ENCODE peak calls at places on chromosomes 1 and 21, in eight cellular contexts. R, S, W, E, P, K, G and Y are unnamed samples.
A peak's percentile ranks its signal among the peaks of the same experiment; 100 is the strongest.

GRCh38 chr1:175116903-175117302 is 49.3 kb downstream of the TNN start:
- DNase-seq in R (no peak), P (no peak), G (no peak), S (no peak), K (no peak), E (no peak), W (no peak), Y (no peak)

GRCh38 chr21:46182548-46183336 is 1.5 kb downstream of the SPATC1L start:
- DNase-seq in P (no peak), K (no peak), R (no peak), E (no peak), W (no peak), S (no peak), G (peak; percentile 42), Y (no peak)

GRCh38 chr1:158101944-158102343 is 78.8 kb upstream of the CD1D start:
- DNase-seq in K (no peak), E (peak; percentile 70), W (no peak), P (peak; percentile 71), R (no peak), G (no peak), S (peak; percentile 19), Y (no peak)

GRCh38 chr21:38853421-38853919 is 47.7 kb downstream of the ETS2 start:
- DNase-seq in E (peak; percentile 95), S (peak; percentile 87), P (peak; percentile 96), G (no peak), R (no peak), W (peak; percentile 87), K (peak; percentile 88), Y (peak; percentile 31)

GRCh38 chr1:117008675-117009074 is 7.1 kb downstream of the CD101 start:
- DNase-seq in W (no peak), S (no peak), G (no peak), K (peak; percentile 56), P (no peak), E (no peak), R (no peak), Y (no peak)

GRCh38 chr1:61124691-61125090 is 42.3 kb downstream of the NFIA start:
- DNase-seq in E (no peak), K (no peak), P (no peak), G (peak; percentile 33), S (no peak), R (no peak), W (no peak), Y (no peak)

GRCh38 chr1:198153103-198153502 is 3.7 kb upstream of the NEK7 start:
- DNase-seq in K (peak; percentile 20), R (no peak), S (peak; percentile 72), E (peak; percentile 77), G (no peak), W (peak; percentile 73), P (peak; percentile 86), Y (no peak)

GRCh38 chr1:28338897-28339296 is 10.1 kb downstream of the MED18 start:
- DNase-seq in G (no peak), P (no peak), K (no peak), E (no peak), R (no peak), W (no peak), S (no peak), Y (no peak)

GRCh38 chr1:248127653-248128052 is 17.3 kb upstream of the OR2M5 start:
- DNase-seq in W (no peak), S (no peak), R (no peak), K (no peak), E (no peak), G (no peak), P (no peak), Y (no peak)

GRCh38 chr1:211925016-211925415 is 94.5 kb upstream of the LPGAT1 start:
- DNase-seq in R (no peak), E (no peak), W (no peak), S (no peak), G (no peak), P (no peak), K (no peak), Y (no peak)

GRCh38 chr1:241022366-241022765 is 334.6 kb downstream of the RGS7 start:
- DNase-seq in S (no peak), R (no peak), E (peak; percentile 44), G (no peak), P (peak; percentile 1), W (no peak), K (no peak), Y (no peak)

GRCh38 chr1:22915280-22915679 is 57.4 kb downstream of the LACTBL1 start:
- DNase-seq in S (no peak), G (no peak), R (no peak), P (no peak), E (no peak), K (no peak), W (no peak), Y (no peak)

GRCh38 chr1:37476460-37477197 is 2.2 kb downstream of the ZC3H12A start:
- DNase-seq in E (peak; percentile 96), P (peak; percentile 84), R (no peak), G (peak; percentile 56), S (peak; percentile 93), W (peak; percentile 90), K (no peak), Y (no peak)

GRCh38 chr1:184049291-184049690 is 2.2 kb upstream of the TSEN15 start:
- DNase-seq in G (no peak), K (no peak), W (no peak), P (no peak), E (no peak), R (no peak), S (no peak), Y (no peak)

GRCh38 chr1:8666394-8667167 is 150.9 kb downstream of the RERE start:
- DNase-seq in S (peak; percentile 31), W (peak; percentile 66), P (peak; percentile 77), E (no peak), R (no peak), G (no peak), K (no peak), Y (peak; percentile 58)

DNA sequence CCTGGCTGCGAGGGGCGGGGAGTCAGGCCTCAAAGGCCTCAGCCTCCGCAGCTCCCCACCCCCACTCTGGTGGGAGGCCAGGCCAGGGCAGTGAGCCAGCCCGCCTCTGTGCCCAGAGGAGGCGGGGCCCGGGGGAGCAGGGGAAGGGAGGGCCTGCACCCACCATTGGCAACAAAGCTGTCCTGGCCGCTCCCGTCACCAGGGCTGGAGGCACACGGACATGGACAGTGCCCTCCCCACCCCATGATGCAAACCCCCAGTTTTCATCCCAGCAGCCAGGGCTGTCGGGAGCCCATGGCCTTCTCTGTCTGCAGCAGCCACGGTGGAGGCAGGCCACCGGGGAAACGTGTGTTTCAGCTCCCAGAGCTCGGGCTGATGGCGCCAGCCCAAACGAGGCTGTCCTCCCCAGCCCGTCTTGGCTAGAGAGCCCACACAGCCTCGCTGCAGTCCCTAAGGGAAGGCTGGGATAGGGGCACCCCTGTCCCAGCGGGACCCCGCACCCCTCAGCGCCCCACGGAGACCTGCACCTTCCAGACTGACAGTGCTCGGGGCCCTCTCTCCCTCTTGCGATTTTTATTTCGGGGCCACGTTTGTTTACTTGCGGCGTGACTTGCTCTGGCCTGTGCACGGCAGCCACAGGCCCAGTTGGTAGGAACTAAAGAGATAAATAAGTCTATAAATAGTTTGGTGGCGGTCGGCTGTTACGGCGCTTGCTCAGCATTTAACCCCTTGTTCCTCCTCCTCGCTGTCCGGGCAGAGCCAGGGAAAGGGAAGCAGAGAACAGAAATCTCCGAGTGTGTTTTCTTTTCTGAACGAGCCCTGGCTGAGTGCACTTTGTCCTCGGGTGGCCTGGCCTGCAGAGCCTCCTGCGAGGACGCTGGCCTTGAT is 101.8 kb downstream of the PRDM16 start:
- DNase-seq in W (peak; percentile 47), R (no peak), S (peak; percentile 62), E (no peak), P (no peak), K (peak; percentile 58), G (peak; percentile 83), Y (no peak)
- H3K4me3 ChIP-seq in W (peak overlapping the region; percentile 35), R (no peak overlapping the region), S (no peak overlapping the region), E (no peak overlapping the region), P (no peak overlapping the region), K (no peak overlapping the region), G (peak overlapping the region; percentile 64), Y (no peak overlapping the region)

GRCh38 chr1:224089583-224089982 is 24.3 kb upstream of the FBXO28 start:
- DNase-seq in P (no peak), K (no peak), G (no peak), W (no peak), S (no peak), E (no peak), R (no peak), Y (no peak)

GRCh38 chr1:224084867-224085266 is 29.0 kb upstream of the FBXO28 start:
- DNase-seq in W (no peak), S (no peak), P (no peak), E (no peak), R (no peak), G (no peak), K (no peak), Y (no peak)

GRCh38 chr1:224090116-224090515 is 23.8 kb upstream of the FBXO28 start:
- DNase-seq in W (no peak), E (no peak), P (no peak), G (no peak), R (no peak), S (no peak), K (no peak), Y (no peak)

GRCh38 chr1:224085421-224086108 is 28.3 kb upstream of the FBXO28 start:
- DNase-seq in W (no peak), G (no peak), R (no peak), K (no peak), E (no peak), P (no peak), S (no peak), Y (no peak)

GRCh38 chr1:224087358-224087757 is 26.6 kb upstream of the FBXO28 start:
- DNase-seq in P (no peak), K (no peak), E (no peak), W (peak; percentile 40), R (no peak), S (no peak), G (no peak), Y (no peak)
- H3K4me3 ChIP-seq in P (no peak overlapping the region), K (no peak overlapping the region), E (no peak overlapping the region), W (no peak overlapping the region), R (no peak overlapping the region), S (no peak overlapping the region), G (no peak overlapping the region), Y (no peak overlapping the region)

GRCh38 chr1:2641381-2642130 is 8.7 kb upstream of the MMEL1 start:
- DNase-seq in S (no peak), W (no peak), K (no peak), E (no peak), P (no peak), G (no peak), R (no peak), Y (no peak)
- H3K4me3 ChIP-seq in S (no peak overlapping the region), W (peak overlapping the region; percentile 93), K (peak overlapping the region; percentile 43), E (peak overlapping the region; percentile 58), P (no peak overlapping the region), G (peak overlapping the region; percentile 97), R (peak overlapping the region; percentile 95), Y (peak overlapping the region; percentile 82)

DNA sequence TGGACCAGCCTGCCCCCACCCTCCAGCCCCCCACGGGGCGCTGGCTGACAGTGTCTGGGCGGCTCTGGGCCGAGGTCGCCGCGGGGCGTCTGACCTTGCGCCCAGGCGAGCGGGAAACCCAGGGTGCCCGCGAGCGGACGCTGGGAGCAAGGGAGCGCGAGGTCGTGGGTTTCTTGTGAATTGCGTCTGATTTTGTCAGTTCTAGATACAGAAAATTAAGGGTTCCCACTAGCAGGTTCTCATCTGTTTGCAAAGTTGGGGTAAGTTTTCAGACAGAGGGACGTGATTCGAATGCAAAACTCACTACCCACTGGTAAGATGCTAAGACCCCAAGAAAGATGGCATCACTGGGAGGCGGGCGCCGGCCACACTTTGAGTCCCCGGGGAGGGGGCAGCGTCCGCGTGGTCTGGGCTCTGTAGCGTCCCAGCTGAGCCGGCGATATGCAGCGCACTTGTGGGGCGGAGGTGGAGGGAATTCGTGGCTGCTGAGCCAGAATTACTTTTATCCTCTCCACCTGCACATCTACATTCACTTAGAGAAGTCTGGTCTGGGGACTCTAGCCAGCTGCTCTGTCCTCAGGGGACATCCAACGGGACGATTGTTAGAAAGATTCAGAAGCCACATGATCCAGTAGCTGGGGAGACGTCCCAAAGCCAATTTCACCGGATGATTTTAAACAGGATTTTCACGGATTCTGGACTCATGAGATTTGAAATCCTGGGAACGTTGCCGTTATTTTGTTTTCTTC is 1.0 kb downstream of the JAM2 start:
- DNase-seq in R (no peak), G (peak; percentile 38), S (no peak), K (no peak), E (no peak), P (no peak), W (no peak), Y (no peak)
- H3K4me3 ChIP-seq in R (peak overlapping the region; percentile 54), G (peak overlapping the region; percentile 92), S (peak overlapping the region; percentile 82), K (no peak overlapping the region), E (peak overlapping the region; percentile 57), P (peak overlapping the region; percentile 53), W (peak overlapping the region; percentile 61), Y (peak overlapping the region; percentile 86)